ENCODE peak calls at places on chromosomes 4 and X, in eight cellular contexts. One of them, this sample, is unnamed.

GRCh38 chr4:44150091-44150576 is 298.5 kb downstream of the KCTD8 start:
- DNase-seq in cardiac muscle cell: peak; percentile 1
- DNase-seq in CD8-positive, alpha-beta T cell: no peak
- DNase-seq in tibial artery: no peak
- DNase-seq in OCI-LY7: no peak
- DNase-seq in IMR-90: peak; percentile 66
- DNase-seq in hepatocyte: peak; percentile 29
- DNase-seq in psoas muscle: no peak
- DNase-seq in this sample: no peak

GRCh38 chrX:111100191-111100590 is 4.2 kb downstream of the PAK3 start:
- DNase-seq in cardiac muscle cell: peak; percentile 46
- DNase-seq in CD8-positive, alpha-beta T cell: no peak
- DNase-seq in tibial artery: no peak
- DNase-seq in OCI-LY7: peak; percentile 25
- DNase-seq in hepatocyte: peak; percentile 57
- DNase-seq in IMR-90: peak; percentile 24
- DNase-seq in psoas muscle: no peak
- DNase-seq in this sample: no peak

GRCh38 chr4:128220286-128221235 is 67.1 kb downstream of the PGRMC2 start:
- DNase-seq in IMR-90: peak; percentile 75
- DNase-seq in cardiac muscle cell: peak; percentile 62
- DNase-seq in OCI-LY7: peak; percentile 20
- DNase-seq in CD8-positive, alpha-beta T cell: no peak
- DNase-seq in tibial artery: no peak
- DNase-seq in psoas muscle: no peak
- DNase-seq in hepatocyte: no peak
- DNase-seq in this sample: no peak

GRCh38 chrX:141176586-141177451 is at the start of gene LDOC1:
- DNase-seq in psoas muscle: peak; percentile 80
- DNase-seq in hepatocyte: peak; percentile 92
- DNase-seq in OCI-LY7: no peak
- DNase-seq in IMR-90: peak; percentile 71
- DNase-seq in CD8-positive, alpha-beta T cell: peak; percentile 60
- DNase-seq in tibial artery: peak; percentile 90
- DNase-seq in cardiac muscle cell: peak; percentile 87
- DNase-seq in this sample: peak; percentile 15

GRCh38 chr4:111905511-111905910 is 239.7 kb upstream of the FAM241A start:
- DNase-seq in tibial artery: no peak
- DNase-seq in OCI-LY7: no peak
- DNase-seq in hepatocyte: no peak
- DNase-seq in psoas muscle: no peak
- DNase-seq in cardiac muscle cell: no peak
- DNase-seq in CD8-positive, alpha-beta T cell: no peak
- DNase-seq in IMR-90: no peak
- DNase-seq in this sample: no peak

GRCh38 chr4:7147661-7148310 is 44.6 kb upstream of the SORCS2 start:
- DNase-seq in OCI-LY7: no peak
- DNase-seq in cardiac muscle cell: no peak
- DNase-seq in psoas muscle: no peak
- DNase-seq in tibial artery: no peak
- DNase-seq in hepatocyte: no peak
- DNase-seq in IMR-90: no peak
- DNase-seq in CD8-positive, alpha-beta T cell: no peak
- DNase-seq in this sample: no peak

GRCh38 chr4:148376151-148376550 is 66.1 kb downstream of the NR3C2 start:
- DNase-seq in cardiac muscle cell: peak; percentile 80
- DNase-seq in psoas muscle: no peak
- DNase-seq in tibial artery: no peak
- DNase-seq in OCI-LY7: no peak
- DNase-seq in hepatocyte: peak; percentile 40
- DNase-seq in CD8-positive, alpha-beta T cell: peak; percentile 31
- DNase-seq in IMR-90: peak; percentile 62
- DNase-seq in this sample: no peak

GRCh38 chr4:33063238-33063637 is 2343.1 kb downstream of the PCDH7 start:
- DNase-seq in CD8-positive, alpha-beta T cell: no peak
- DNase-seq in psoas muscle: no peak
- DNase-seq in IMR-90: peak; percentile 54
- DNase-seq in OCI-LY7: no peak
- DNase-seq in cardiac muscle cell: peak; percentile 89
- DNase-seq in tibial artery: no peak
- DNase-seq in hepatocyte: peak; percentile 36
- DNase-seq in this sample: no peak

GRCh38 chr4:183507928-183508327 is 3.1 kb downstream of the ING2 start:
- DNase-seq in hepatocyte: peak; percentile 55
- DNase-seq in OCI-LY7: no peak
- DNase-seq in cardiac muscle cell: peak; percentile 28
- DNase-seq in IMR-90: no peak
- DNase-seq in psoas muscle: no peak
- DNase-seq in CD8-positive, alpha-beta T cell: no peak
- DNase-seq in tibial artery: no peak
- DNase-seq in this sample: no peak

GRCh38 chrX:17040711-17041110 is 94.3 kb downstream of the REPS2 start:
- DNase-seq in psoas muscle: no peak
- DNase-seq in cardiac muscle cell: no peak
- DNase-seq in CD8-positive, alpha-beta T cell: no peak
- DNase-seq in IMR-90: no peak
- DNase-seq in OCI-LY7: no peak
- DNase-seq in hepatocyte: no peak
- DNase-seq in tibial artery: no peak
- DNase-seq in this sample: no peak

GRCh38 chrX:132491191-132491590 is 2.4 kb upstream of the MBNL3 start:
- DNase-seq in hepatocyte: peak; percentile 19
- DNase-seq in IMR-90: no peak
- DNase-seq in OCI-LY7: peak; percentile 73
- DNase-seq in cardiac muscle cell: peak; percentile 21
- DNase-seq in tibial artery: no peak
- DNase-seq in psoas muscle: no peak
- DNase-seq in CD8-positive, alpha-beta T cell: peak; percentile 8
- DNase-seq in this sample: no peak

GRCh38 chr4:82715731-82716617 is 82.6 kb downstream of the SCD5 start:
- DNase-seq in CD8-positive, alpha-beta T cell: no peak
- DNase-seq in hepatocyte: peak; percentile 27
- DNase-seq in cardiac muscle cell: peak; percentile 70
- DNase-seq in OCI-LY7: no peak
- DNase-seq in IMR-90: peak; percentile 70
- DNase-seq in tibial artery: no peak
- DNase-seq in psoas muscle: no peak
- DNase-seq in this sample: no peak

GRCh38 chr4:156378053-156378665 is 424.5 kb upstream of the CTSO start:
- DNase-seq in cardiac muscle cell: peak; percentile 41
- DNase-seq in hepatocyte: peak; percentile 58
- DNase-seq in tibial artery: no peak
- DNase-seq in IMR-90: peak; percentile 71
- DNase-seq in psoas muscle: no peak
- DNase-seq in OCI-LY7: peak; percentile 1
- DNase-seq in CD8-positive, alpha-beta T cell: no peak
- DNase-seq in this sample: no peak

GRCh38 chr4:77151246-77151645 is 5.8 kb upstream of the CCNG2 start:
- DNase-seq in CD8-positive, alpha-beta T cell: no peak
- DNase-seq in OCI-LY7: no peak
- DNase-seq in psoas muscle: no peak
- DNase-seq in IMR-90: no peak
- DNase-seq in hepatocyte: no peak
- DNase-seq in cardiac muscle cell: no peak
- DNase-seq in tibial artery: no peak
- DNase-seq in this sample: no peak

GRCh38 chr4:71338846-71339593 is at the start of gene SLC4A4:
- DNase-seq in tibial artery: no peak
- DNase-seq in psoas muscle: no peak
- DNase-seq in OCI-LY7: no peak
- DNase-seq in hepatocyte: no peak
- DNase-seq in CD8-positive, alpha-beta T cell: no peak
- DNase-seq in IMR-90: peak; percentile 91
- DNase-seq in cardiac muscle cell: peak; percentile 15
- DNase-seq in this sample: no peak

GRCh38 chrX:50198348-50198747 is 2.5 kb downstream of the AKAP4 start:
- DNase-seq in psoas muscle: no peak
- DNase-seq in IMR-90: no peak
- DNase-seq in OCI-LY7: no peak
- DNase-seq in hepatocyte: peak; percentile 33
- DNase-seq in cardiac muscle cell: no peak
- DNase-seq in tibial artery: no peak
- DNase-seq in CD8-positive, alpha-beta T cell: no peak
- DNase-seq in this sample: no peak

GRCh38 chrX:149877157-149877556 is 3.8 kb upstream of the MAGEA8 start:
- DNase-seq in CD8-positive, alpha-beta T cell: no peak
- DNase-seq in OCI-LY7: no peak
- DNase-seq in tibial artery: no peak
- DNase-seq in psoas muscle: no peak
- DNase-seq in cardiac muscle cell: no peak
- DNase-seq in hepatocyte: no peak
- DNase-seq in IMR-90: no peak
- DNase-seq in this sample: no peak

GRCh38 chrX:149877636-149878035 is 3.3 kb upstream of the MAGEA8 start:
- DNase-seq in hepatocyte: no peak
- DNase-seq in cardiac muscle cell: no peak
- DNase-seq in psoas muscle: no peak
- DNase-seq in IMR-90: no peak
- DNase-seq in tibial artery: no peak
- DNase-seq in CD8-positive, alpha-beta T cell: no peak
- DNase-seq in OCI-LY7: no peak
- DNase-seq in this sample: no peak

DNA sequence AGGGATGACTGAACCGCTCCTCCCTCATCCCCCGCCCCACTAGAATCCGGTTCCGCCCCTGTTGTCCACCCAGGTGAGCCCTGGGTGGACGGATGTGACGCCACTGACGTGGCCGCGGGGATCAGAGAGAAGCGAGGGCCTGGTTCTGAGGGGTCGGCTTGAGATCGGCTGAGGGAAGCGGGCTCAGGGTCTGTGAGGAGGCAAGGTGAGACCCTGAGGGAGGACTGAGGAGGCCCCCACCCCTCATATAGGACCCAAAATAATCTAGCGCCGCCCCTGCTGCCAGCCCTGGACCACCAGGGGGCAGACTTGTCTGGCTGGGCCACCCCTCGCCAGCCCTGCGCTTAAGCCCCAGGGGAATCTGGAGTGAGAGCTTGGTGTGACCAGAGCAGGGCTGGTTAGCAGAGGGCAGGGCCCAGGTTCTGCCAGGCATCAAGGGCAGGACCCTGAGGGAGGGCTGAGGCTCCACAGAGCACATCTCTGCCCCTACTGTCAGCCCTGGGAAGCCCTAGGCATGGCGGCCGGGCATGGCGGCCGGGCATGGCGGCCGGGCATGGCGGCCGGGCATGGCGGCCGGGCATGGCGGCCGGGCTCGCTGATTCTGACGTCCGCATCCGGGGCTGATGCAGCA is at the start of gene MAGEA8:
- DNase-seq in tibial artery: no peak
- DNase-seq in hepatocyte: no peak
- DNase-seq in OCI-LY7: no peak
- DNase-seq in psoas muscle: no peak
- DNase-seq in cardiac muscle cell: no peak
- DNase-seq in CD8-positive, alpha-beta T cell: no peak
- DNase-seq in IMR-90: no peak
- DNase-seq in this sample: no peak
- TF ChIP-seq CTCF in tibial artery: no peak
- TF ChIP-seq CTCF in hepatocyte: no peak
- TF ChIP-seq CTCF in OCI-LY7: peak; percentile 42
- TF ChIP-seq CTCF in psoas muscle: no peak
- TF ChIP-seq CTCF in cardiac muscle cell: no peak
- TF ChIP-seq CTCF in CD8-positive, alpha-beta T cell: no peak
- TF ChIP-seq CTCF in IMR-90: peak; percentile 3
- TF ChIP-seq CTCF in this sample: no peak

DNA sequence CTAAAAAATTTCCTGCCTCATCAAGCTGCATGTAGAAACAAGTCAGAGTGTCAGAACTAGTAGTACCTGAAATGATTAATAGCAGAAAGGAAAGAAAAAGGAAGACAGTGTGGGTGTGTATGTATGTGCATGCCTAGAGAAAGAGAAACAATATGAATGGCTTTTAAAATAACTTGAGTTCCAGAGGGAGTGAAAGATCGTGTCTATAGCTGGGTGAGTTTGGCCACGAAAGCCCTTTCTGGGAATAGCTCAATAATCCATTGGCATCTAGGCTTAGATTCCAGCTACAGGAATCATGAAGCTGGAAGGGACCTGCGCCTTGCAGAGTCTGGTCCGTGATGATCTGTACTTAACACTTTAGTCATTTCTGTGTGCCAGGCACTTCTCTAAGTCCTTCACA is 195.6 kb downstream of the RAPGEF2 start:
- DNase-seq in CD8-positive, alpha-beta T cell: no peak
- DNase-seq in OCI-LY7: no peak
- DNase-seq in IMR-90: peak; percentile 59
- DNase-seq in psoas muscle: no peak
- DNase-seq in cardiac muscle cell: no peak
- DNase-seq in hepatocyte: no peak
- DNase-seq in tibial artery: no peak
- DNase-seq in this sample: no peak
- H3K4me3 ChIP-seq in CD8-positive, alpha-beta T cell: no peak overlapping the region
- H3K4me3 ChIP-seq in OCI-LY7: no peak overlapping the region
- H3K4me3 ChIP-seq in IMR-90: no peak overlapping the region
- H3K4me3 ChIP-seq in psoas muscle: no peak overlapping the region
- H3K4me3 ChIP-seq in cardiac muscle cell: no peak overlapping the region
- H3K4me3 ChIP-seq in hepatocyte: no peak overlapping the region
- H3K4me3 ChIP-seq in tibial artery: no peak overlapping the region
- H3K4me3 ChIP-seq in this sample: no peak overlapping the region

GRCh38 chr4:113050837-113051236 is 1.4 kb downstream of the ANK2 start:
- DNase-seq in CD8-positive, alpha-beta T cell: no peak
- DNase-seq in tibial artery: no peak
- DNase-seq in OCI-LY7: no peak
- DNase-seq in cardiac muscle cell: no peak
- DNase-seq in hepatocyte: no peak
- DNase-seq in IMR-90: no peak
- DNase-seq in psoas muscle: no peak
- DNase-seq in this sample: no peak
- H3K27ac ChIP-seq in CD8-positive, alpha-beta T cell: no peak overlapping the region
- H3K27ac ChIP-seq in tibial artery: no peak overlapping the region
- H3K27ac ChIP-seq in OCI-LY7: no peak overlapping the region
- H3K27ac ChIP-seq in cardiac muscle cell: no peak overlapping the region
- H3K27ac ChIP-seq in hepatocyte: no peak overlapping the region
- H3K27ac ChIP-seq in IMR-90: no peak overlapping the region
- H3K27ac ChIP-seq in psoas muscle: no peak overlapping the region
- H3K27ac ChIP-seq in this sample: no peak overlapping the region

GRCh38 chrX:18897611-18898010 is 86.3 kb downstream of the PHKA2 start:
- DNase-seq in cardiac muscle cell: no peak
- DNase-seq in psoas muscle: no peak
- DNase-seq in IMR-90: no peak
- DNase-seq in OCI-LY7: no peak
- DNase-seq in hepatocyte: no peak
- DNase-seq in tibial artery: no peak
- DNase-seq in CD8-positive, alpha-beta T cell: no peak
- DNase-seq in this sample: no peak

GRCh38 chrX:18898517-18898916 is 85.4 kb downstream of the PHKA2 start:
- DNase-seq in psoas muscle: no peak
- DNase-seq in hepatocyte: no peak
- DNase-seq in OCI-LY7: no peak
- DNase-seq in tibial artery: no peak
- DNase-seq in cardiac muscle cell: no peak
- DNase-seq in CD8-positive, alpha-beta T cell: no peak
- DNase-seq in IMR-90: no peak
- DNase-seq in this sample: no peak

GRCh38 chrX:18899796-18900380 is 84.0 kb downstream of the PHKA2 start:
- DNase-seq in psoas muscle: no peak
- DNase-seq in IMR-90: no peak
- DNase-seq in CD8-positive, alpha-beta T cell: no peak
- DNase-seq in tibial artery: no peak
- DNase-seq in cardiac muscle cell: peak; percentile 10
- DNase-seq in hepatocyte: peak; percentile 29
- DNase-seq in OCI-LY7: no peak
- DNase-seq in this sample: no peak

GRCh38 chrX:18896680-18897544 is 87.0 kb downstream of the PHKA2 start:
- DNase-seq in psoas muscle: no peak
- DNase-seq in OCI-LY7: no peak
- DNase-seq in tibial artery: no peak
- DNase-seq in hepatocyte: no peak
- DNase-seq in IMR-90: no peak
- DNase-seq in CD8-positive, alpha-beta T cell: no peak
- DNase-seq in cardiac muscle cell: no peak
- DNase-seq in this sample: no peak

GRCh38 chrX:18898091-18898490 is 85.8 kb downstream of the PHKA2 start:
- DNase-seq in cardiac muscle cell: no peak
- DNase-seq in tibial artery: no peak
- DNase-seq in CD8-positive, alpha-beta T cell: no peak
- DNase-seq in hepatocyte: no peak
- DNase-seq in IMR-90: no peak
- DNase-seq in OCI-LY7: no peak
- DNase-seq in psoas muscle: no peak
- DNase-seq in this sample: no peak
- TF ChIP-seq CTCF in cardiac muscle cell: no peak
- TF ChIP-seq CTCF in tibial artery: no peak
- TF ChIP-seq CTCF in CD8-positive, alpha-beta T cell: no peak
- TF ChIP-seq CTCF in hepatocyte: no peak
- TF ChIP-seq CTCF in IMR-90: no peak
- TF ChIP-seq CTCF in OCI-LY7: no peak
- TF ChIP-seq CTCF in psoas muscle: no peak
- TF ChIP-seq CTCF in this sample: no peak

This sample was measured in thoracic aorta.